ENCODE peak calls at places on chromosomes 13 and 19, in ten cellular contexts. One of them, this sample, is unnamed.
A peak's percentile ranks its signal among the peaks of the same experiment; 100 is the strongest.

GRCh38 chr19:5877427-5877826 is 7.1 kb upstream of the FUT5 start:
- DNase-seq in foreskin fibroblast: no peak
- DNase-seq in T-helper 1 cell: no peak
- DNase-seq in activated naive CD4-positive, alpha-beta T cell treated with Interleukin-2 at 50 U/mL for 16 hours: no peak
- DNase-seq in activated T-cell treated with anti-CD3 and anti-CD28 coated beads, Interleukin-2, amount 50 U/mL, for 48 hours: no peak
- DNase-seq in NCI-H460: no peak
- DNase-seq in RWPE1: no peak
- DNase-seq in A673: no peak
- DNase-seq in NB4: no peak
- DNase-seq in LHCN-M2: no peak
- DNase-seq in this sample: no peak

GRCh38 chr19:27794444-27795042 is 1418.4 kb downstream of the UQCRFS1 start:
- DNase-seq in activated T-cell treated with anti-CD3 and anti-CD28 coated beads, Interleukin-2, amount 50 U/mL, for 48 hours: no peak
- DNase-seq in LHCN-M2: peak; percentile 43
- DNase-seq in RWPE1: no peak
- DNase-seq in activated naive CD4-positive, alpha-beta T cell treated with Interleukin-2 at 50 U/mL for 16 hours: no peak
- DNase-seq in NB4: peak; percentile 64
- DNase-seq in NCI-H460: no peak
- DNase-seq in T-helper 1 cell: no peak
- DNase-seq in A673: peak; percentile 34
- DNase-seq in foreskin fibroblast: peak; percentile 17
- DNase-seq in this sample: peak; percentile 44

GRCh38 chr19:33312065-33312464 is 9.7 kb upstream of the CEBPA start:
- DNase-seq in LHCN-M2: no peak
- DNase-seq in A673: no peak
- DNase-seq in activated T-cell treated with anti-CD3 and anti-CD28 coated beads, Interleukin-2, amount 50 U/mL, for 48 hours: no peak
- DNase-seq in RWPE1: no peak
- DNase-seq in T-helper 1 cell: no peak
- DNase-seq in foreskin fibroblast: no peak
- DNase-seq in NB4: no peak
- DNase-seq in NCI-H460: no peak
- DNase-seq in activated naive CD4-positive, alpha-beta T cell treated with Interleukin-2 at 50 U/mL for 16 hours: no peak
- DNase-seq in this sample: no peak

GRCh38 chr13:59047546-59047945 is 1116.2 kb downstream of the DIAPH3 start:
- DNase-seq in A673: no peak
- DNase-seq in activated naive CD4-positive, alpha-beta T cell treated with Interleukin-2 at 50 U/mL for 16 hours: no peak
- DNase-seq in activated T-cell treated with anti-CD3 and anti-CD28 coated beads, Interleukin-2, amount 50 U/mL, for 48 hours: no peak
- DNase-seq in RWPE1: no peak
- DNase-seq in T-helper 1 cell: no peak
- DNase-seq in NCI-H460: no peak
- DNase-seq in LHCN-M2: no peak
- DNase-seq in NB4: no peak
- DNase-seq in foreskin fibroblast: no peak
- DNase-seq in this sample: no peak

GRCh38 chr19:49441210-49441959 is at the start of gene SLC17A7:
- DNase-seq in NB4: no peak
- DNase-seq in A673: peak; percentile 71
- DNase-seq in LHCN-M2: no peak
- DNase-seq in activated naive CD4-positive, alpha-beta T cell treated with Interleukin-2 at 50 U/mL for 16 hours: peak; percentile 49
- DNase-seq in activated T-cell treated with anti-CD3 and anti-CD28 coated beads, Interleukin-2, amount 50 U/mL, for 48 hours: peak; percentile 64
- DNase-seq in foreskin fibroblast: no peak
- DNase-seq in NCI-H460: no peak
- DNase-seq in T-helper 1 cell: peak; percentile 37
- DNase-seq in RWPE1: peak; percentile 52
- DNase-seq in this sample: peak; percentile 47

GRCh38 chr13:96090240-96091101 is 564 bp downstream of the HS6ST3 start:
- DNase-seq in NB4: no peak
- DNase-seq in NCI-H460: no peak
- DNase-seq in foreskin fibroblast: peak; percentile 12
- DNase-seq in activated naive CD4-positive, alpha-beta T cell treated with Interleukin-2 at 50 U/mL for 16 hours: no peak
- DNase-seq in A673: peak; percentile 15
- DNase-seq in LHCN-M2: no peak
- DNase-seq in activated T-cell treated with anti-CD3 and anti-CD28 coated beads, Interleukin-2, amount 50 U/mL, for 48 hours: no peak
- DNase-seq in RWPE1: peak; percentile 14
- DNase-seq in T-helper 1 cell: no peak
- DNase-seq in this sample: peak; percentile 9

GRCh38 chr19:54444737-54445136 is 4.3 kb upstream of the LENG8 start:
- DNase-seq in foreskin fibroblast: no peak
- DNase-seq in activated naive CD4-positive, alpha-beta T cell treated with Interleukin-2 at 50 U/mL for 16 hours: no peak
- DNase-seq in A673: no peak
- DNase-seq in activated T-cell treated with anti-CD3 and anti-CD28 coated beads, Interleukin-2, amount 50 U/mL, for 48 hours: no peak
- DNase-seq in T-helper 1 cell: no peak
- DNase-seq in NB4: no peak
- DNase-seq in NCI-H460: no peak
- DNase-seq in LHCN-M2: no peak
- DNase-seq in RWPE1: no peak
- DNase-seq in this sample: no peak

GRCh38 chr19:1417681-1418493 is 10.5 kb downstream of the DAZAP1 start:
- DNase-seq in RWPE1: no peak
- DNase-seq in T-helper 1 cell: no peak
- DNase-seq in foreskin fibroblast: no peak
- DNase-seq in LHCN-M2: no peak
- DNase-seq in NB4: no peak
- DNase-seq in activated naive CD4-positive, alpha-beta T cell treated with Interleukin-2 at 50 U/mL for 16 hours: no peak
- DNase-seq in NCI-H460: no peak
- DNase-seq in A673: no peak
- DNase-seq in activated T-cell treated with anti-CD3 and anti-CD28 coated beads, Interleukin-2, amount 50 U/mL, for 48 hours: no peak
- DNase-seq in this sample: no peak

GRCh38 chr19:34957830-34958751 is 5.9 kb downstream of the ZNF792 start:
- DNase-seq in activated T-cell treated with anti-CD3 and anti-CD28 coated beads, Interleukin-2, amount 50 U/mL, for 48 hours: no peak
- DNase-seq in NB4: no peak
- DNase-seq in LHCN-M2: no peak
- DNase-seq in activated naive CD4-positive, alpha-beta T cell treated with Interleukin-2 at 50 U/mL for 16 hours: no peak
- DNase-seq in RWPE1: no peak
- DNase-seq in foreskin fibroblast: no peak
- DNase-seq in NCI-H460: no peak
- DNase-seq in A673: no peak
- DNase-seq in T-helper 1 cell: no peak
- DNase-seq in this sample: no peak

GRCh38 chr19:17555929-17556813 is 722 bp downstream of the COLGALT1 start:
- DNase-seq in RWPE1: no peak
- DNase-seq in activated naive CD4-positive, alpha-beta T cell treated with Interleukin-2 at 50 U/mL for 16 hours: peak; percentile 50
- DNase-seq in LHCN-M2: peak; percentile 73
- DNase-seq in A673: no peak
- DNase-seq in NB4: peak; percentile 90
- DNase-seq in T-helper 1 cell: peak; percentile 25
- DNase-seq in activated T-cell treated with anti-CD3 and anti-CD28 coated beads, Interleukin-2, amount 50 U/mL, for 48 hours: no peak
- DNase-seq in NCI-H460: no peak
- DNase-seq in foreskin fibroblast: peak; percentile 79
- DNase-seq in this sample: peak; percentile 72

GRCh38 chr19:31103228-31103627 is 246.0 kb downstream of the TSHZ3 start:
- DNase-seq in foreskin fibroblast: no peak
- DNase-seq in A673: no peak
- DNase-seq in activated naive CD4-positive, alpha-beta T cell treated with Interleukin-2 at 50 U/mL for 16 hours: no peak
- DNase-seq in T-helper 1 cell: no peak
- DNase-seq in activated T-cell treated with anti-CD3 and anti-CD28 coated beads, Interleukin-2, amount 50 U/mL, for 48 hours: no peak
- DNase-seq in RWPE1: no peak
- DNase-seq in LHCN-M2: no peak
- DNase-seq in NB4: no peak
- DNase-seq in NCI-H460: no peak
- DNase-seq in this sample: no peak

GRCh38 chr19:40809358-40810086 is 10.5 kb downstream of the EGLN2 start:
- DNase-seq in A673: no peak
- DNase-seq in RWPE1: no peak
- DNase-seq in LHCN-M2: no peak
- DNase-seq in T-helper 1 cell: no peak
- DNase-seq in NB4: no peak
- DNase-seq in activated naive CD4-positive, alpha-beta T cell treated with Interleukin-2 at 50 U/mL for 16 hours: no peak
- DNase-seq in NCI-H460: no peak
- DNase-seq in foreskin fibroblast: no peak
- DNase-seq in activated T-cell treated with anti-CD3 and anti-CD28 coated beads, Interleukin-2, amount 50 U/mL, for 48 hours: no peak
- DNase-seq in this sample: no peak

GRCh38 chr13:108195146-108195545 is 20.2 kb downstream of the LIG4 start:
- DNase-seq in activated T-cell treated with anti-CD3 and anti-CD28 coated beads, Interleukin-2, amount 50 U/mL, for 48 hours: no peak
- DNase-seq in NB4: no peak
- DNase-seq in foreskin fibroblast: no peak
- DNase-seq in NCI-H460: no peak
- DNase-seq in RWPE1: no peak
- DNase-seq in T-helper 1 cell: no peak
- DNase-seq in activated naive CD4-positive, alpha-beta T cell treated with Interleukin-2 at 50 U/mL for 16 hours: no peak
- DNase-seq in A673: no peak
- DNase-seq in LHCN-M2: no peak
- DNase-seq in this sample: no peak

GRCh38 chr13:90545070-90545840 is 802.2 kb upstream of the MIR17HG start:
- DNase-seq in RWPE1: peak; percentile 1
- DNase-seq in LHCN-M2: peak; percentile 24
- DNase-seq in NCI-H460: no peak
- DNase-seq in activated T-cell treated with anti-CD3 and anti-CD28 coated beads, Interleukin-2, amount 50 U/mL, for 48 hours: no peak
- DNase-seq in NB4: peak; percentile 1
- DNase-seq in foreskin fibroblast: no peak
- DNase-seq in T-helper 1 cell: no peak
- DNase-seq in A673: no peak
- DNase-seq in activated naive CD4-positive, alpha-beta T cell treated with Interleukin-2 at 50 U/mL for 16 hours: no peak
- DNase-seq in this sample: no peak

GRCh38 chr13:112065867-112066623 is 904 bp upstream of the SOX1 start:
- DNase-seq in foreskin fibroblast: no peak
- DNase-seq in activated T-cell treated with anti-CD3 and anti-CD28 coated beads, Interleukin-2, amount 50 U/mL, for 48 hours: no peak
- DNase-seq in NCI-H460: no peak
- DNase-seq in T-helper 1 cell: no peak
- DNase-seq in A673: peak; percentile 53
- DNase-seq in NB4: no peak
- DNase-seq in RWPE1: no peak
- DNase-seq in LHCN-M2: no peak
- DNase-seq in activated naive CD4-positive, alpha-beta T cell treated with Interleukin-2 at 50 U/mL for 16 hours: no peak
- DNase-seq in this sample: peak; percentile 17

GRCh38 chr13:43669101-43669500 is 117.7 kb downstream of the ENOX1 start:
- DNase-seq in A673: no peak
- DNase-seq in T-helper 1 cell: no peak
- DNase-seq in NB4: no peak
- DNase-seq in RWPE1: no peak
- DNase-seq in NCI-H460: no peak
- DNase-seq in LHCN-M2: no peak
- DNase-seq in activated T-cell treated with anti-CD3 and anti-CD28 coated beads, Interleukin-2, amount 50 U/mL, for 48 hours: no peak
- DNase-seq in foreskin fibroblast: no peak
- DNase-seq in activated naive CD4-positive, alpha-beta T cell treated with Interleukin-2 at 50 U/mL for 16 hours: no peak
- DNase-seq in this sample: no peak

GRCh38 chr19:246551-246950 is 44.7 kb downstream of the PLPP2 start:
- DNase-seq in activated T-cell treated with anti-CD3 and anti-CD28 coated beads, Interleukin-2, amount 50 U/mL, for 48 hours: no peak
- DNase-seq in A673: no peak
- DNase-seq in RWPE1: no peak
- DNase-seq in NCI-H460: no peak
- DNase-seq in activated naive CD4-positive, alpha-beta T cell treated with Interleukin-2 at 50 U/mL for 16 hours: no peak
- DNase-seq in T-helper 1 cell: peak; percentile 34
- DNase-seq in LHCN-M2: no peak
- DNase-seq in NB4: peak; percentile 3
- DNase-seq in foreskin fibroblast: no peak
- DNase-seq in this sample: no peak

GRCh38 chr19:35119091-35119490 is 3.5 kb downstream of the FXYD3 start:
- DNase-seq in T-helper 1 cell: no peak
- DNase-seq in NB4: no peak
- DNase-seq in RWPE1: no peak
- DNase-seq in A673: no peak
- DNase-seq in NCI-H460: no peak
- DNase-seq in activated naive CD4-positive, alpha-beta T cell treated with Interleukin-2 at 50 U/mL for 16 hours: no peak
- DNase-seq in foreskin fibroblast: no peak
- DNase-seq in LHCN-M2: no peak
- DNase-seq in activated T-cell treated with anti-CD3 and anti-CD28 coated beads, Interleukin-2, amount 50 U/mL, for 48 hours: no peak
- DNase-seq in this sample: no peak

GRCh38 chr19:15197275-15198005 is 3.4 kb downstream of the NOTCH3 start:
- DNase-seq in foreskin fibroblast: no peak
- DNase-seq in activated naive CD4-positive, alpha-beta T cell treated with Interleukin-2 at 50 U/mL for 16 hours: no peak
- DNase-seq in LHCN-M2: peak; percentile 85
- DNase-seq in RWPE1: no peak
- DNase-seq in T-helper 1 cell: no peak
- DNase-seq in A673: no peak
- DNase-seq in NB4: peak; percentile 62
- DNase-seq in activated T-cell treated with anti-CD3 and anti-CD28 coated beads, Interleukin-2, amount 50 U/mL, for 48 hours: no peak
- DNase-seq in NCI-H460: no peak
- DNase-seq in this sample: no peak

GRCh38 chr19:53394522-53394973 is 401 bp upstream of the ZNF765 start:
- DNase-seq in RWPE1: no peak
- DNase-seq in A673: no peak
- DNase-seq in NCI-H460: no peak
- DNase-seq in LHCN-M2: peak; percentile 72
- DNase-seq in foreskin fibroblast: peak; percentile 49
- DNase-seq in T-helper 1 cell: no peak
- DNase-seq in NB4: peak; percentile 6
- DNase-seq in activated naive CD4-positive, alpha-beta T cell treated with Interleukin-2 at 50 U/mL for 16 hours: no peak
- DNase-seq in activated T-cell treated with anti-CD3 and anti-CD28 coated beads, Interleukin-2, amount 50 U/mL, for 48 hours: no peak
- DNase-seq in this sample: no peak

GRCh38 chr19:6260376-6260775 is 19.4 kb downstream of the MLLT1 start:
- DNase-seq in RWPE1: no peak
- DNase-seq in activated T-cell treated with anti-CD3 and anti-CD28 coated beads, Interleukin-2, amount 50 U/mL, for 48 hours: no peak
- DNase-seq in NCI-H460: no peak
- DNase-seq in NB4: no peak
- DNase-seq in foreskin fibroblast: no peak
- DNase-seq in T-helper 1 cell: no peak
- DNase-seq in A673: no peak
- DNase-seq in LHCN-M2: no peak
- DNase-seq in activated naive CD4-positive, alpha-beta T cell treated with Interleukin-2 at 50 U/mL for 16 hours: no peak
- DNase-seq in this sample: no peak

GRCh38 chr19:704447-704741 is 4.3 kb upstream of the PALM start:
- DNase-seq in A673: no peak
- DNase-seq in NB4: no peak
- DNase-seq in NCI-H460: no peak
- DNase-seq in T-helper 1 cell: no peak
- DNase-seq in activated naive CD4-positive, alpha-beta T cell treated with Interleukin-2 at 50 U/mL for 16 hours: peak; percentile 9
- DNase-seq in RWPE1: no peak
- DNase-seq in LHCN-M2: no peak
- DNase-seq in activated T-cell treated with anti-CD3 and anti-CD28 coated beads, Interleukin-2, amount 50 U/mL, for 48 hours: no peak
- DNase-seq in foreskin fibroblast: no peak
- DNase-seq in this sample: no peak

GRCh38 chr19:46081928-46082727 is 41.3 kb upstream of the IGFL4 start:
- DNase-seq in activated T-cell treated with anti-CD3 and anti-CD28 coated beads, Interleukin-2, amount 50 U/mL, for 48 hours: no peak
- DNase-seq in RWPE1: peak; percentile 46
- DNase-seq in T-helper 1 cell: peak; percentile 2
- DNase-seq in NCI-H460: peak; percentile 48
- DNase-seq in activated naive CD4-positive, alpha-beta T cell treated with Interleukin-2 at 50 U/mL for 16 hours: no peak
- DNase-seq in LHCN-M2: peak; percentile 58
- DNase-seq in A673: peak; percentile 70
- DNase-seq in NB4: peak; percentile 73
- DNase-seq in foreskin fibroblast: no peak
- DNase-seq in this sample: peak; percentile 53

GRCh38 chr19:1133471-1133929 is 29.7 kb downstream of the GPX4 start:
- DNase-seq in activated T-cell treated with anti-CD3 and anti-CD28 coated beads, Interleukin-2, amount 50 U/mL, for 48 hours: peak; percentile 91
- DNase-seq in T-helper 1 cell: peak; percentile 90
- DNase-seq in A673: peak; percentile 47
- DNase-seq in activated naive CD4-positive, alpha-beta T cell treated with Interleukin-2 at 50 U/mL for 16 hours: peak; percentile 89
- DNase-seq in RWPE1: peak; percentile 69
- DNase-seq in LHCN-M2: peak; percentile 25
- DNase-seq in NB4: peak; percentile 57
- DNase-seq in foreskin fibroblast: no peak
- DNase-seq in NCI-H460: no peak
- DNase-seq in this sample: peak; percentile 74